ENCODE peak calls at places on chromosomes 1 and 21, in four cellular contexts. H is endothelial cell of umbilical vein, N is GM23338, V is K562. M is an unnamed sample.

GRCh38 chr1:179786815-179787736 is 44.0 kb downstream of the FAM163A start:
- DNase-seq in H (no peak), N (no peak), V (no peak), M (no peak)

GRCh38 chr1:116574581-116575291 is 3.9 kb upstream of the CD58 start:
- DNase-seq in H (peak), N (peak), V (peak), M (peak)

GRCh38 chr1:177355575-177355974 is 184.8 kb downstream of the BRINP2 start:
- DNase-seq in H (peak), N (peak), V (no peak), M (no peak)

GRCh38 chr1:22708777-22709176 is 1.9 kb upstream of the EPHB2 start:
- DNase-seq in H (no peak), N (no peak), V (no peak), M (no peak)

GRCh38 chr1:201719812-201720521 is 109.0 kb upstream of the IPO9 start:
- DNase-seq in H (peak), N (no peak), V (no peak), M (no peak)

GRCh38 chr1:167291539-167292195 is 71.0 kb downstream of the POU2F1 start:
- DNase-seq in H (no peak), N (no peak), V (no peak), M (no peak)

GRCh38 chr1:87176514-87176913 is 152.2 kb upstream of the LMO4 start:
- DNase-seq in H (no peak), N (no peak), V (no peak), M (no peak)

GRCh38 chr1:39987869-39988268 is 32.9 kb downstream of the MFSD2A start:
- DNase-seq in H (peak), N (no peak), V (no peak), M (no peak)

GRCh38 chr1:59684698-59685097 is 130.1 kb upstream of the HOOK1 start:
- DNase-seq in H (no peak), N (no peak), V (no peak), M (no peak)

GRCh38 chr1:85708826-85709222 is 591 bp upstream of the ZNHIT6 start:
- DNase-seq in H (no peak), N (peak), V (peak), M (no peak)

GRCh38 chr1:234645474-234645953 is 35.5 kb upstream of the IRF2BP2 start:
- DNase-seq in H (peak), N (no peak), V (no peak), M (no peak)

GRCh38 chr1:15584489-15585363 is at the start of gene AGMAT:
- DNase-seq in H (peak), N (peak), V (no peak), M (no peak)

GRCh38 chr1:176174108-176174507 is 33.0 kb downstream of the COP1 start:
- DNase-seq in H (no peak), N (no peak), V (no peak), M (no peak)

GRCh38 chr1:3651939-3652537 is at the start of gene TP73:
- DNase-seq in H (no peak), N (peak), V (peak), M (no peak)

GRCh38 chr21:42799516-42799915 is 79.8 kb downstream of the WDR4 start:
- DNase-seq in H (no peak), N (no peak), V (no peak), M (no peak)

GRCh38 chr1:10546896-10547295 is 72.1 kb downstream of the PEX14 start:
- DNase-seq in H (no peak), N (no peak), V (no peak), M (no peak)

GRCh38 chr1:146001734-146002133 is 5.4 kb upstream of the TXNIP start:
- DNase-seq in H (no peak), N (no peak), V (no peak), M (no peak)

GRCh38 chr1:178682429-178682828 is 42.6 kb upstream of the RALGPS2 start:
- DNase-seq in H (peak), N (no peak), V (no peak), M (no peak)

GRCh38 chr21:28832013-28832714 is 160.5 kb downstream of the LTN1 start:
- DNase-seq in H (peak), N (no peak), V (peak), M (no peak)

GRCh38 chr1:40592107-40592773 is 60.8 kb downstream of the ZNF684 start:
- DNase-seq in H (peak), N (peak), V (peak), M (peak)

GRCh38 chr1:182095946-182096345 is 34.4 kb upstream of the ZNF648 start:
- DNase-seq in H (no peak), N (no peak), V (no peak), M (no peak)

GRCh38 chr1:118788372-118788955 is 199.7 kb downstream of the TBX15 start:
- DNase-seq in H (no peak), N (no peak), V (no peak), M (no peak)

GRCh38 chr1:33153650-33154049 is 28.2 kb downstream of the TRIM62 start:
- DNase-seq in H (no peak), N (no peak), V (no peak), M (no peak)

GRCh38 chr21:39082656-39083376 is 100.4 kb downstream of the PSMG1 start:
- DNase-seq in H (no peak), N (peak), V (peak), M (no peak)

GRCh38 chr21:45496968-45497845 is 45.0 kb downstream of the SLC19A1 start:
- DNase-seq in H (no peak), N (no peak), V (no peak), M (no peak)

GRCh38 chr1:59123081-59123675 is 173.7 kb upstream of the FGGY start:
- DNase-seq in H (no peak), N (no peak), V (no peak), M (no peak)

GRCh38 chr1:35386954-35387353 is 118.4 kb downstream of the ZMYM4 start:
- DNase-seq in H (no peak), N (no peak), V (no peak), M (no peak)

GRCh38 chr1:181141431-181141910 is 53.0 kb downstream of the IER5 start:
- DNase-seq in H (peak), N (no peak), V (peak), M (no peak)

GRCh38 chr1:103180660-103181059 is 72.3 kb upstream of the COL11A1 start:
- DNase-seq in H (no peak), N (no peak), V (no peak), M (no peak)

GRCh38 chr21:35428489-35428888 is 379.4 kb upstream of the RUNX1 start:
- DNase-seq in H (no peak), N (peak), V (no peak), M (no peak)

GRCh38 chr1:31154000-31154631 is 85.6 kb downstream of the NKAIN1 start:
- DNase-seq in H (no peak), N (no peak), V (no peak), M (no peak)

GRCh38 chr1:167824163-167824794 is 89.7 kb downstream of the ADCY10 start:
- DNase-seq in H (no peak), N (no peak), V (no peak), M (no peak)

GRCh38 chr1:98962156-98962555 is 42.5 kb downstream of the PLPPR5 start:
- DNase-seq in H (no peak), N (no peak), V (no peak), M (no peak)

GRCh38 chr1:243742814-243743213 is 107.2 kb downstream of the AKT3 start:
- DNase-seq in H (peak), N (no peak), V (no peak), M (no peak)

GRCh38 chr21:44958471-44959191 is 18.8 kb downstream of the SLX9 start:
- DNase-seq in H (peak), N (no peak), V (no peak), M (no peak)

GRCh38 chr1:39639333-39640130 is at the start of gene HEYL:
- DNase-seq in H (no peak), N (peak), V (peak), M (no peak)

GRCh38 chr1:143625886-143626285 is 345.9 kb downstream of the FAM72C start:
- DNase-seq in H (no peak), N (no peak), V (no peak), M (no peak)

GRCh38 chr1:18738126-18738525 is 107.5 kb downstream of the PAX7 start:
- DNase-seq in H (no peak), N (no peak), V (no peak), M (no peak)

GRCh38 chr1:187842406-187843165 is 1013.8 kb downstream of the PLA2G4A start:
- DNase-seq in H (no peak), N (peak), V (no peak), M (no peak)

GRCh38 chr1:168903237-168903830 is 174.3 kb upstream of the DPT start:
- DNase-seq in H (no peak), N (no peak), V (no peak), M (no peak)

DNA sequence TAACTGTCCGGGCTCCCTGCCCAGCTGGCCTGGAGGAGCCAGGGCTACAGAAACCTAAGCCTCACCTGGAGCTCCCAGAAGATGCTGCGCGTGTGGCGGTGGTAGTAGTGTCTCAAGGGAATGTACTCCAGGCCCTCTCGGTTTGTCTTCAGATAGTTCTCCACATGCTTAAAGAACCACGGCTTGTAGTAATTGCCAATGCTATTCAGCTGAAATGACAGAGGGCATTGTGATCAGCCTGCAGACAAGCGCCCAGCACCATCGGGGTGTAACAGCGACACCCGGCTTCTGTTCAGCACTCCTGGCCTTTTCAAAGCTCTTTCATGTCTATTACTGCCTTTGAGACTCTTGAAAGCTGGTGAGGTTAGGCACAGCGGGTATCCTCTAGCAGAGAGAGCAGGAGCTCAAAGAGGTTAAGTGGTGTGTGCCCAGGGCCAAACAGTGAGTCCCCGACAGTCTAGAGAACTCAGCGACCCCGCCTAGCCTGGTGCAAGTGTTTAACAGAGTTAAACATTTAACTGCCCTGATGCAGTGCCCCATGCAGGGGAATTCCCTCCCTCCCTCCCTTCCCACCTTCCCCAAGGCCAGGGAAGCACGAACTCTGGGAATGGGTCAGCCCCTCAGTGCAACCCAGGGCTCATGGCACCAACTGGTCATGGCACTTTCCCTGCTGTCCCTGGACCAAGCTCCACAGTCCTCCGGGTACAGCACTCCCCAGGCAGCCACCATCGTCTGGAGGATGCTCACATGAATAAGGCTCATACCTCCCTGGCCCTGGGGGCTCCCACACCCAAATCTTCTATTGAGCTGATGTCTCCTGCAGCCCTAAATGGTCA is 21.5 kb downstream of the DHCR24 start:
- DNase-seq in H (no peak), N (no peak), V (no peak), M (no peak)
- TF ChIP-seq POLR2AphosphoS5 in H (no peak), N (no peak), V (no peak), M (no peak)

DNA sequence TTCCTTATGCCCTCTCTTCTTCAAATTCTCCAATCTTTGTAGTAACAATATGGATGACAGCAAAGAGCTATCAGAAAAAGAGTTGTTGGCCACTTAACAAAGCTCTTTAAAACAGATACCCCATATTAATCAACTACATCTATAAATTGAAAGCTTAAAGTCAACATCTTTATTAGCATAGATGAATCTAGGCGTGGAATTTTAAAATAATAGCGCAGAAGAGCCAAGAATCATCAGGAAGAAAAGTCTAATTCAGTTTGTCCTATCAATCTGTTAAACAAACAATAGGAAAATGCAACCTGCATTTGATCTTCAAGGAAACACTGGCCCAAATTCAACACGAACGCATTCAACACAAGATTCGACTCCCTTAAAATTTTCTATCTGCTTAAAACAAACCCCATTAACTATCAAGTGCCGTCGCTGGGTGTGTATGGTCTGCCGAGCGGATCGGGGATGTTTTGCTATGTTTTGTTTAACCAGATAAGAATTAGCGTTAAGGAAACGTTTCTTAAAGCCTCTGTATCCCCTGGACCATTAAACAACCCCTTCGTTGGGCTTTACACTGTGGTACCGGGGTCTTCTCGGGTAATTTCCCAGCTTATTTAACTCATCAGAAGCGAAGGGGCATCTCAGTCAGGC is 1.0 kb downstream of the LYST start:
- DNase-seq in H (no peak), N (no peak), V (no peak), M (no peak)
- TF ChIP-seq EZH2 in H (no peak), N (no peak), V (peak), M (no peak)

GRCh38 chr1:109206324-109206723 is 7.4 kb upstream of the SARS1 start:
- DNase-seq in H (no peak), N (no peak), V (no peak), M (no peak)
- H3K27ac ChIP-seq in H (no peak), N (no peak), V (no peak), M (no peak)

GRCh38 chr1:153616144-153616884 is at the start of gene S100A14:
- DNase-seq in H (no peak), N (no peak), V (peak), M (no peak)
- TF ChIP-seq POLR2AphosphoS5 in H (no peak), N (no peak), V (no peak), M (no peak)

DNA sequence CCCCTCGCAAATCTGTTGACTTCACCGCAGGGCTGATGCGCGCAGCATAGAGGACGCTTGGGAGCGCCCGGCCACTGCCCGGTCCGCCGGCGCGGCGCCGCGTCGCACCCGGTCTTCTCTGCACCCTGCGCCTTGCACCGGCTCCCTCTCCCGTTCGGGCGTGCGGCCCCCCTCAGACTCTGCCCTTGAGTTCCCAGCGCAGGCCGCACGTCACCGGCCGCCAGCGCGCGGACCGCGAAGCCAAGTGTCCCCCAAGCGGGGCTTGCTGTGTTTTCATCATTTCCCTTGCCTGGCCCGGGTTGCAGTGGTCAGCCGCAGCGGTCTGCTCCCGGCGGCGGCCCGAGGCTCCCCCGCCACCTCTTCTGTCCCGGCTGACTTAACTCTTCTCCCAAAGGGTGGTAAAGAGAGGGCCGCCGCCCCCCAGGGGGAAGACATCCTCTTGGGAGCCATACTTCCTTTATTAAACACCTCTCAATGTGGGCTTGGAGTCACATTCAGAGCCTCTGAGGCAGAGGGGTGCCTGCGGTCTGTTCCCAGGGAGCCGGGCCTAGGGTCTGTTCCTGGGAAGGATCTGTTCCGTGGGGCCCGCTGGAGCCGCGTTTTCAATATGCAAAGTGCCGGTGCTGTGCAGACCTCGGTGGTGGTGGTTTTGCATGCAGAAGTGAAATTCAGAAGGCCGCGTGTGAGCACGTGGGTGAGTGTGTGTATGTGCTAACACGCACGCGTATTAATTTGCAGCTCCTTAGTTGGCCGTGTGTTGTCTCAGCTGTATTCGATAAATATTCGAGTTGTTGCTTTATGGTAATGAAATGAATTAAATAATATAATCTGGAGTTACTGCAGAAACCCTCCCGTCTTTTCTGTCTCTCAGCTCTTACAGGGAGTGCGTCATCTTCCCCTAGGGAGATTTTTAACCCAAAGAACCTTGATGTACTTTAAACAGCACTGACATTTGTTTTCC is 17.6 kb downstream of the PBX1 start:
- DNase-seq in H (no peak), N (peak), V (no peak), M (no peak)
- TF ChIP-seq EZH2 in H (no peak), N (no peak), V (no peak), M (no peak)

DNA sequence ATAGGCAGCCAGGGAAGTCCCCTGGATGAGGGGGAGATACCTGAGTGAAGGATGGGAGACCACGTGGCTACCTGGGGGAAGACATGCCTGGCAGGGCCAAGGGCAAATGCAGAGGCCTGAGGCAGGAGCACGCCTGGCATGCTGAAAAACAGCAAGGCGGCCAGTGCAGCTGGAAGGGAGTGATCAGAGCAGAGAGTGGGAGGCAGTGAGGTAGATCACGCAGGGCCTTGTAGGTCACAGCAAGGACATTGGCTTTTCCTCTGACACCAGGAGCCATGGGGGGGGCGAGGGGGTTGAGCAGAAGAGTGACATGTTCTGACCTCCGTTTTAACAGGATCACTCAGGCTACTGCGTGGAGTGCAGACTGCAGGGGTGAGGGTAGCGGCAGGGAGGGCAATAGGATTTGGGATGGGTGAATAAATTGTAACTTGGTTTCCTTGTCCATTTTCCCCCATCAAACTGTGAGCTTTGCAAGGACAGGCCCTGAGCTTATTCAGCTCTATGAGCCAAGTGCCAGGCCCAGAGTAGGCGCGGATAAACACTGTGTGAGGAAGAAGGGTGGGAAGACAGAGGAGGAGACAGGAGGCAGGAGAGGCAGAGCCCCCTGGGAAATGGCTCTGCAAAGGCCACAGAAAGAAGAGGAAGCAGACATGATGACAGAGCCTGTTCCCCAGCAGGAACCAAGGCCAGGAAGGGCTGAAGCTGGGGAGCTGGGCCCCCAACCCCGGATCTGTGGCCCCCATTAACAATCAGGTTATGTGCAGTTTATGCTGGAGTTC is 16.7 kb downstream of the IFI6 start:
- DNase-seq in H (no peak), N (peak), V (peak), M (no peak)
- H3K27ac ChIP-seq in H (no peak), N (peak), V (peak), M (no peak)

GRCh38 chr1:151051356-151052009 is 3.9 kb downstream of the C1orf56 start:
- DNase-seq in H (no peak), N (no peak), V (peak), M (no peak)

GRCh38 chr1:151056574-151056973 is 2.8 kb downstream of the CDC42SE1 start:
- DNase-seq in H (no peak), N (no peak), V (no peak), M (no peak)

GRCh38 chr1:151055581-151055980 is 3.8 kb downstream of the CDC42SE1 start:
- DNase-seq in H (no peak), N (no peak), V (no peak), M (no peak)

GRCh38 chr1:151056149-151056548 is 3.3 kb downstream of the CDC42SE1 start:
- DNase-seq in H (no peak), N (no peak), V (no peak), M (no peak)

GRCh38 chr1:151054971-151055547 is 4.4 kb downstream of the CDC42SE1 start:
- DNase-seq in H (no peak), N (no peak), V (peak), M (no peak)
- TF ChIP-seq POLR2AphosphoS5 in H (no peak), N (no peak), V (peak), M (no peak)